ENCODE peak calls at places on chromosomes 6 and 20, in seven cellular contexts. C is HFF-Myc, U is suprapubic skin, Y is BJ, V is endothelial cell of umbilical vein, Q is D721Med, E is transverse colon. B is an unnamed sample.

GRCh38 chr6:4055420-4056041 is 23.4 kb downstream of the FAM217A start:
- DNase-seq in C (peak; percentile 38), U (no peak), Y (peak; percentile 44), V (peak; percentile 92), Q (no peak), E (peak; percentile 28), B (no peak)

GRCh38 chr6:46815130-46815529 is 21.9 kb downstream of the MEP1A start:
- DNase-seq in C (no peak), U (no peak), Y (no peak), V (no peak), Q (no peak), E (peak; percentile 67), B (no peak)

GRCh38 chr20:48789781-48790544 is 37.8 kb downstream of the PREX1 start:
- DNase-seq in C (no peak), U (no peak), Y (no peak), V (no peak), Q (no peak), E (no peak), B (no peak)

GRCh38 chr6:120604510-120604909 is 729.8 kb downstream of the TBC1D32 start:
- DNase-seq in C (no peak), U (no peak), Y (no peak), V (no peak), Q (no peak), E (no peak), B (no peak)

GRCh38 chr6:47484616-47485015 is 7.0 kb downstream of the CD2AP start:
- DNase-seq in C (no peak), U (no peak), Y (peak; percentile 41), V (no peak), Q (no peak), E (no peak), B (no peak)

GRCh38 chr6:4584801-4585200 is 191.4 kb upstream of the CDYL start:
- DNase-seq in C (no peak), U (no peak), Y (no peak), V (no peak), Q (no peak), E (no peak), B (no peak)

GRCh38 chr6:167893416-167893815 is 66.7 kb downstream of the AFDN start:
- DNase-seq in C (no peak), U (no peak), Y (no peak), V (no peak), Q (no peak), E (no peak), B (no peak)

GRCh38 chr6:126444874-126445273 is 105.0 kb downstream of the CENPW start:
- DNase-seq in C (no peak), U (no peak), Y (peak; percentile 2), V (no peak), Q (no peak), E (no peak), B (no peak)

GRCh38 chr20:18176318-18176785 is 38.7 kb downstream of the KAT14 start:
- DNase-seq in C (no peak), U (no peak), Y (no peak), V (no peak), Q (no peak), E (no peak), B (no peak)

GRCh38 chr20:48619126-48620101 is 208.4 kb downstream of the PREX1 start:
- DNase-seq in C (no peak), U (no peak), Y (no peak), V (no peak), Q (no peak), E (no peak), B (no peak)

GRCh38 chr20:47258745-47259695 is 97.5 kb downstream of the ZMYND8 start:
- DNase-seq in C (no peak), U (no peak), Y (no peak), V (peak; percentile 66), Q (no peak), E (no peak), B (no peak)

GRCh38 chr20:26169506-26169905 is 472.9 kb upstream of the ZNF337 start:
- DNase-seq in C (no peak), U (no peak), Y (peak; percentile 57), V (peak; percentile 52), Q (no peak), E (no peak), B (no peak)
- TF ChIP-seq CTCF in C (no peak), U (no peak), Y (no peak), V (no peak), Q (no peak), E (no peak), B (no peak)

GRCh38 chr20:23019403-23019802 is 15.7 kb upstream of the SSTR4 start:
- DNase-seq in C (no peak), U (peak; percentile 55), Y (no peak), V (no peak), Q (no peak), E (no peak), B (no peak)
- TF ChIP-seq CTCF in C (no peak), U (no peak), Y (no peak), V (no peak), Q (no peak), E (no peak), B (no peak)

DNA sequence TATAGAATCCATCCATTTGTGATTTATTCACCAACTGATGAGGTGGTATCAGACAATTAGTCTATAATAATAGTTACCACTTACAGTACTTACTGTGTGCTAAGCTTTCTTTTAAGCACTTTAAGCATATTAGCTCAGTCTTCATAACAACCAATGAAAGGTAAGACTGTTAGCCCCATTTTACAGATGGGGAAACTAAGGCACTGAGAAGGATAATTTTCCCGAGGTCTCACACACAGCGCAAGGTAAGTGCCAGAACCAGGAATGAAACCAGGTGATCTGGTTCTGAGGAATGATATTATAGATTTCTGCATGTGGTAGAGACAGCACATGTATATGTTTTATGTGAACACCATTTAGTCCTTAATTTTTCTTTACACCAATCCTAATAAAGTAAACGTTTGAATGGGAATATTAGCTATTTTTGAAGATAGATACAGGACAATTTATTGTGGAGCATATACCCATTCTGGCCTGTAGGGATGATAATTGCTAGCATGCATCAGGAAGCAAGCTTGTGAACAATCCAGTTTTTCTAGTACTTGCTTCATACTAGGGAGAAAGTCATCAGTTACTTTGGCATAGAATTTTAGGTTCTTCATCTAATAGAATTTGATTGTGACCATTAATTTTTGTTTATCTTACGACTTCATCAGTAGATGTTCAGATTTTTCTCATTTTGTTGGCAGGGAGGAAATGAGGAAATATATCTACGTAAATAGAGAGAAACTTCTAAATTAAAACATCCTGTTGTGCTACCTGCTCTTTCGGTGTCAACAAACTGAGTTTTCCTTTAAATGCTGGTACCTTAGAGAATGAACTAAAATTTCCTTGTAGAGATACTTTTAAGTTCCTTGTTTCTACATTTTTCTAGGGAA is 3.0 kb downstream of the YWHAB start:
- DNase-seq in C (no peak), U (no peak), Y (no peak), V (no peak), Q (no peak), E (no peak), B (no peak)
- TF ChIP-seq CTCF in C (no peak), U (peak; percentile 40), Y (peak; percentile 35), V (no peak), Q (no peak), E (peak; percentile 31), B (peak; percentile 66)

GRCh38 chr6:89308525-89309400 is 6.3 kb downstream of the GABRR2 start:
- DNase-seq in C (no peak), U (no peak), Y (no peak), V (no peak), Q (no peak), E (no peak), B (no peak)

GRCh38 chr6:89313006-89313405 is 2.1 kb downstream of the GABRR2 start:
- DNase-seq in C (peak; percentile 81), U (no peak), Y (peak; percentile 76), V (peak; percentile 32), Q (no peak), E (no peak), B (no peak)

GRCh38 chr6:89311853-89312531 is 3.1 kb downstream of the GABRR2 start:
- DNase-seq in C (peak; percentile 51), U (no peak), Y (no peak), V (peak; percentile 95), Q (no peak), E (peak; percentile 55), B (peak; percentile 30)

GRCh38 chr6:89310929-89311328 is 4.2 kb downstream of the GABRR2 start:
- DNase-seq in C (peak; percentile 74), U (no peak), Y (peak; percentile 39), V (no peak), Q (peak; percentile 49), E (no peak), B (no peak)

GRCh38 chr6:89311530-89311852 is 3.6 kb downstream of the GABRR2 start:
- DNase-seq in C (no peak), U (no peak), Y (no peak), V (no peak), Q (no peak), E (no peak), B (no peak)
- TF ChIP-seq CTCF in C (no peak), U (no peak), Y (no peak), V (no peak), Q (no peak), E (no peak), B (no peak)

GRCh38 chr6:159852877-159853276 is 37.9 kb upstream of the MAS1 start:
- DNase-seq in C (no peak), U (peak; percentile 16), Y (no peak), V (no peak), Q (no peak), E (no peak), B (no peak)
- TF ChIP-seq CTCF in C (no peak), U (peak; percentile 13), Y (peak; percentile 27), V (no peak), Q (peak; percentile 65), E (no peak), B (peak; percentile 39)

B was measured in neural crest cell.